ENCODE peak calls at places on chromosomes 12 and 14, in ten cellular contexts. D is naive B cell, Y is mesendoderm, S is hepatic stellate cell, X is HuH-7.5, Q is fibroblast of the aortic adventitia, L is NCI-H510A treated with DMSO at 0.1 percent for 48 hours, K is WERI-Rb-1, P is lower lobe of right lung, H is HEK293T. B is an unnamed sample.

GRCh38 chr12:26188132-26188531 is 7.2 kb upstream of the SSPN start:
- DNase-seq in D (no peak), Y (no peak), S (no peak), X (no peak), Q (peak), L (no peak), K (no peak), P (no peak), H (no peak), B (no peak)

GRCh38 chr14:99681101-99681831 is 2.8 kb upstream of the CYP46A1 start:
- DNase-seq in D (no peak), Y (no peak), S (no peak), X (no peak), Q (no peak), L (peak), K (no peak), P (no peak), H (no peak), B (no peak)

GRCh38 chr14:85991156-85991555 is 461.2 kb downstream of the FLRT2 start:
- DNase-seq in D (no peak), Y (no peak), S (no peak), X (no peak), Q (no peak), L (no peak), K (no peak), P (no peak), H (no peak), B (no peak)

GRCh38 chr14:102196436-102197230 is 56.9 kb downstream of the WDR20 start:
- DNase-seq in D (no peak), Y (no peak), S (no peak), X (no peak), Q (no peak), L (no peak), K (no peak), P (no peak), H (no peak), B (no peak)

GRCh38 chr14:69354383-69355154 is 43.5 kb downstream of the ERH start:
- DNase-seq in D (peak), Y (no peak), S (no peak), X (no peak), Q (no peak), L (peak), K (no peak), P (no peak), H (no peak), B (peak)

GRCh38 chr14:46306267-46306666 is 345.3 kb downstream of the RPL10L start:
- DNase-seq in D (no peak), Y (peak), S (no peak), X (no peak), Q (no peak), L (no peak), K (no peak), P (no peak), H (no peak), B (no peak)

GRCh38 chr14:36238666-36239363 is 62.3 kb upstream of the PTCSC3 start:
- DNase-seq in D (no peak), Y (no peak), S (no peak), X (no peak), Q (peak), L (no peak), K (no peak), P (peak), H (no peak), B (peak)

GRCh38 chr12:31369712-31370521 is 44.0 kb upstream of the SINHCAF start:
- DNase-seq in D (no peak), Y (peak), S (no peak), X (no peak), Q (peak), L (peak), K (no peak), P (no peak), H (peak), B (no peak)

GRCh38 chr14:93736378-93737014 is 51.8 kb downstream of the PRIMA1 start:
- DNase-seq in D (no peak), Y (peak), S (peak), X (peak), Q (no peak), L (no peak), K (peak), P (no peak), H (no peak), B (no peak)

GRCh38 chr14:73725116-73726024 is 11.2 kb upstream of the PNMA1 start:
- DNase-seq in D (no peak), Y (peak), S (no peak), X (no peak), Q (peak), L (no peak), K (no peak), P (no peak), H (no peak), B (no peak)

GRCh38 chr12:16626991-16627390 is 21.0 kb upstream of the LMO3 start:
- DNase-seq in D (no peak), Y (no peak), S (no peak), X (no peak), Q (no peak), L (no peak), K (no peak), P (no peak), H (no peak), B (no peak)

GRCh38 chr12:123388218-123388947 is 4.5 kb downstream of the KMT5A start:
- DNase-seq in D (peak), Y (peak), S (peak), X (peak), Q (peak), L (peak), K (peak), P (peak), H (peak), B (peak)

GRCh38 chr12:6767592-6768384 is 1.6 kb downstream of the PTMS start:
- DNase-seq in D (no peak), Y (no peak), S (peak), X (peak), Q (no peak), L (no peak), K (peak), P (no peak), H (no peak), B (no peak)

GRCh38 chr12:116130431-116130830 is 147.1 kb downstream of the MED13L start:
- DNase-seq in D (no peak), Y (peak), S (no peak), X (no peak), Q (peak), L (no peak), K (no peak), P (no peak), H (no peak), B (no peak)

GRCh38 chr12:49985981-49986380 is 13.2 kb downstream of the AQP6 start:
- DNase-seq in D (no peak), Y (no peak), S (no peak), X (no peak), Q (no peak), L (no peak), K (no peak), P (no peak), H (no peak), B (no peak)

GRCh38 chr12:97299867-97300266 is 162.7 kb upstream of the RMST start:
- DNase-seq in D (no peak), Y (no peak), S (no peak), X (no peak), Q (no peak), L (no peak), K (no peak), P (no peak), H (no peak), B (no peak)

GRCh38 chr14:104297721-104298401 is 159.5 kb downstream of the KIF26A start:
- DNase-seq in D (no peak), Y (no peak), S (no peak), X (no peak), Q (no peak), L (no peak), K (peak), P (peak), H (no peak), B (no peak)

GRCh38 chr14:92651106-92651792 is 97.2 kb downstream of the LGMN start:
- DNase-seq in D (peak), Y (no peak), S (no peak), X (no peak), Q (no peak), L (no peak), K (no peak), P (peak), H (no peak), B (peak)

GRCh38 chr14:54312166-54312801 is 84.5 kb upstream of the CDKN3 start:
- DNase-seq in D (no peak), Y (peak), S (peak), X (no peak), Q (peak), L (no peak), K (no peak), P (no peak), H (no peak), B (no peak)

GRCh38 chr12:41293011-41293410 is 104.9 kb downstream of the PDZRN4 start:
- DNase-seq in D (no peak), Y (no peak), S (no peak), X (no peak), Q (no peak), L (no peak), K (no peak), P (no peak), H (no peak), B (no peak)

GRCh38 chr14:106276326-106277267 is 750.2 kb downstream of the TMEM121 start:
- DNase-seq in D (no peak), Y (no peak), S (no peak), X (no peak), Q (no peak), L (no peak), K (no peak), P (no peak), H (no peak), B (no peak)

GRCh38 chr12:20415013-20415412 is 46.7 kb downstream of the PDE3A start:
- DNase-seq in D (no peak), Y (no peak), S (no peak), X (no peak), Q (peak), L (no peak), K (no peak), P (no peak), H (no peak), B (no peak)

GRCh38 chr14:77612011-77612620 is 4.3 kb downstream of the SPTLC2 start:
- DNase-seq in D (no peak), Y (peak), S (peak), X (no peak), Q (peak), L (no peak), K (no peak), P (no peak), H (no peak), B (no peak)

GRCh38 chr12:90366286-90366685 is 588.7 kb downstream of the CCER1 start:
- DNase-seq in D (no peak), Y (no peak), S (peak), X (no peak), Q (peak), L (no peak), K (no peak), P (no peak), H (no peak), B (no peak)

GRCh38 chr12:131896811-131897270 is 2.4 kb downstream of the ULK1 start:
- DNase-seq in D (no peak), Y (no peak), S (no peak), X (no peak), Q (no peak), L (no peak), K (no peak), P (no peak), H (no peak), B (no peak)

GRCh38 chr12:106801167-106801708 is 26.8 kb downstream of the RIC8B start:
- DNase-seq in D (no peak), Y (no peak), S (no peak), X (no peak), Q (no peak), L (no peak), K (no peak), P (no peak), H (no peak), B (no peak)

GRCh38 chr14:21267886-21268611 is 1.2 kb downstream of the HNRNPC start:
- DNase-seq in D (no peak), Y (no peak), S (no peak), X (no peak), Q (peak), L (no peak), K (no peak), P (no peak), H (no peak), B (no peak)

GRCh38 chr12:51390457-51391046 is 654 bp downstream of the GALNT6 start:
- DNase-seq in D (no peak), Y (no peak), S (no peak), X (no peak), Q (no peak), L (no peak), K (no peak), P (no peak), H (no peak), B (no peak)

GRCh38 chr12:39990122-39991101 is 115.5 kb downstream of the SLC2A13 start:
- DNase-seq in D (peak), Y (peak), S (peak), X (peak), Q (peak), L (no peak), K (peak), P (peak), H (peak), B (peak)